ENCODE peak calls at places on chromosomes 2 and 18, in six cellular contexts. Z is activated T-cell treated with anti-CD3 and anti-CD28 coated beads, Interleukin-2, amount 50 U/mL, for 48 hours; I is activated naive CD8-positive, alpha-beta T cell treated with anti-CD3 and anti-CD28 coated beads, Interleukin-2, amount 10 ng/mL, durations not matched to agents 7 days and 5 days; L is neural progenitor cell; G is tibial nerve; E is progenitor cell of endocrine pancreas. K is an unnamed sample.

GRCh38 chr2:20520128-20520527 is 73.3 kb downstream of the RHOB start:
- DNase-seq in Z (no peak), I (no peak), L (no peak), G (no peak), E (no peak), K (no peak)

GRCh38 chr2:137748533-137748932 is 215.7 kb upstream of the HNMT start:
- DNase-seq in Z (no peak), I (no peak), L (no peak), G (no peak), E (no peak), K (no peak)

GRCh38 chr2:120262761-120263428 is 10.2 kb downstream of the RALB start:
- DNase-seq in Z (no peak), I (no peak), L (peak), G (no peak), E (no peak), K (no peak)

GRCh38 chr2:12714391-12715221 is 2.1 kb upstream of the TRIB2 start:
- DNase-seq in Z (no peak), I (no peak), L (no peak), G (no peak), E (no peak), K (no peak)

GRCh38 chr2:102488063-102488462 is 15.0 kb downstream of the SLC9A4 start:
- DNase-seq in Z (no peak), I (no peak), L (no peak), G (no peak), E (no peak), K (no peak)

GRCh38 chr2:237723613-237724012 is 75.0 kb upstream of the RBM44 start:
- DNase-seq in Z (no peak), I (no peak), L (peak), G (no peak), E (no peak), K (no peak)

GRCh38 chr2:85692039-85692645 is 2.0 kb upstream of the GNLY start:
- DNase-seq in Z (no peak), I (no peak), L (no peak), G (no peak), E (no peak), K (no peak)

GRCh38 chr2:190930411-190930810 is 49.8 kb downstream of the GLS start:
- DNase-seq in Z (no peak), I (no peak), L (no peak), G (no peak), E (no peak), K (no peak)

GRCh38 chr2:28360742-28361293 is 31.8 kb upstream of the FOSL2 start:
- DNase-seq in Z (no peak), I (no peak), L (no peak), G (no peak), E (no peak), K (no peak)

GRCh38 chr18:9535430-9535972 is 60.2 kb downstream of the RALBP1 start:
- DNase-seq in Z (no peak), I (no peak), L (peak), G (no peak), E (no peak), K (no peak)

GRCh38 chr2:199765646-199766045 is 85.3 kb downstream of the FTCDNL1 start:
- DNase-seq in Z (no peak), I (no peak), L (no peak), G (no peak), E (no peak), K (no peak)

GRCh38 chr2:221478106-221478863 is 93.8 kb downstream of the EPHA4 start:
- DNase-seq in Z (no peak), I (no peak), L (no peak), G (no peak), E (no peak), K (no peak)

GRCh38 chr18:78671551-78671950 is 308.1 kb upstream of the SALL3 start:
- DNase-seq in Z (no peak), I (no peak), L (no peak), G (no peak), E (no peak), K (no peak)

GRCh38 chr18:48038636-48039035 is 108.2 kb upstream of the SMAD2 start:
- DNase-seq in Z (no peak), I (no peak), L (no peak), G (no peak), E (no peak), K (no peak)

GRCh38 chr18:49819071-49819662 is 5.8 kb upstream of the ACAA2 start:
- DNase-seq in Z (no peak), I (no peak), L (no peak), G (no peak), E (no peak), K (no peak)

K was measured in thoracic aorta.